ENCODE peak calls at places on chromosomes 11 and 22, in six cellular contexts. V, Z, F, O, I and A are unnamed samples.

GRCh38 chr22:31626427-31627150 is 35.4 kb downstream of the PISD start:
- DNase-seq in O (no peak), I (no peak), F (no peak), V (no peak), Z (no peak), A (no peak)

GRCh38 chr22:36734171-36735058 is 30.9 kb upstream of the CACNG2 start:
- DNase-seq in F (no peak), Z (no peak), I (peak), O (no peak), V (no peak), A (no peak)

GRCh38 chr11:61747389-61748285 is 4.8 kb upstream of the MYRF start:
- DNase-seq in I (peak), F (no peak), O (peak), V (peak), Z (no peak), A (peak)

GRCh38 chr11:73528877-73529530 is 68.9 kb downstream of the FAM168A start:
- DNase-seq in I (no peak), V (no peak), F (no peak), O (no peak), Z (no peak), A (no peak)

GRCh38 chr11:108895579-108896480 is 231.0 kb downstream of the DDX10 start:
- DNase-seq in O (no peak), V (no peak), I (no peak), F (peak), Z (no peak), A (no peak)

GRCh38 chr11:127006311-127006710 is 5.7 kb upstream of the KIRREL3 start:
- DNase-seq in F (no peak), V (no peak), O (no peak), Z (no peak), I (no peak), A (no peak)

GRCh38 chr11:64553554-64554201 is 37.3 kb upstream of the SLC22A12 start:
- DNase-seq in Z (peak), F (peak), I (no peak), O (peak), V (peak), A (peak)

GRCh38 chr11:66261578-66261977 is 6.9 kb upstream of the RAB1B start:
- DNase-seq in Z (no peak), F (no peak), V (no peak), I (no peak), O (no peak), A (no peak)

GRCh38 chr11:125886997-125887372 is 483 bp upstream of the HYLS1 start:
- DNase-seq in F (no peak), I (peak), Z (no peak), V (peak), O (peak), A (peak)

GRCh38 chr11:69298778-69299461 is 5.0 kb downstream of the MYEOV start:
- DNase-seq in F (no peak), O (no peak), V (no peak), Z (no peak), I (no peak), A (no peak)

GRCh38 chr11:71198141-71198822 is 54.1 kb downstream of the SHANK2 start:
- DNase-seq in I (no peak), V (no peak), Z (no peak), O (peak), F (no peak), A (peak)

GRCh38 chr22:37545703-37546435 is 14.4 kb upstream of the CDC42EP1 start:
- DNase-seq in I (peak), Z (no peak), F (peak), O (peak), V (no peak), A (peak)

GRCh38 chr22:26322179-26322905 is 106.7 kb upstream of the ASPHD2 start:
- DNase-seq in V (no peak), O (no peak), I (peak), F (peak), Z (no peak), A (no peak)

GRCh38 chr11:9748361-9748970 is 84.6 kb downstream of the SWAP70 start:
- DNase-seq in F (peak), O (peak), I (no peak), V (peak), Z (peak), A (peak)

GRCh38 chr22:42644422-42645340 is 4.3 kb upstream of the ATP5MGL start:
- DNase-seq in I (no peak), O (peak), F (no peak), V (no peak), Z (no peak), A (peak)

GRCh38 chr11:77084581-77085191 is 17.9 kb downstream of the CAPN5 start:
- DNase-seq in I (peak), O (peak), V (no peak), Z (no peak), F (no peak), A (peak)

GRCh38 chr11:126317681-126318641 is 14.1 kb downstream of the DCPS start:
- DNase-seq in Z (no peak), I (peak), V (peak), O (peak), F (peak), A (peak)

GRCh38 chr11:101860694-101861371 is 54.0 kb upstream of the CEP126 start:
- DNase-seq in Z (no peak), O (no peak), V (peak), F (peak), I (peak), A (no peak)

GRCh38 chr11:102268083-102268984 is 49.0 kb upstream of the BIRC3 start:
- DNase-seq in I (peak), V (peak), Z (peak), F (no peak), O (peak), A (peak)

GRCh38 chr11:117230286-117230961 is 1.4 kb downstream of the PCSK7 start:
- DNase-seq in F (no peak), O (no peak), Z (peak), V (peak), I (peak), A (no peak)

GRCh38 chr11:7299393-7299792 is 47.7 kb downstream of the SYT9 start:
- DNase-seq in Z (no peak), F (no peak), V (no peak), O (no peak), I (no peak), A (no peak)

GRCh38 chr11:58963551-58964075 is 24.3 kb downstream of the GLYATL1 start:
- DNase-seq in I (no peak), F (peak), Z (no peak), O (no peak), V (no peak), A (no peak)

GRCh38 chr22:38523479-38523878 is 17.4 kb upstream of the DDX17 start:
- DNase-seq in Z (no peak), V (no peak), O (no peak), F (no peak), I (no peak), A (no peak)

GRCh38 chr11:10452211-10452767 is 2.8 kb upstream of the AMPD3 start:
- DNase-seq in F (no peak), Z (no peak), O (no peak), V (no peak), I (no peak), A (no peak)